ENCODE peak calls at places on chromosomes 13 and 19, in seven cellular contexts. J, G, H, E, C, P and Q are unnamed samples. For H3K4me1, the result is how much of the 10 kb centered on the place peaks cover.

GRCh38 chr19:14804755-14805154 is 26.4 kb upstream of the ADGRE2 start:
- DNase-seq in J (no peak), G (no peak), H (no peak), E (no peak), C (no peak), P (no peak), Q (no peak)

GRCh38 chr19:29735821-29736220 is 20.8 kb upstream of the C19orf12 start:
- DNase-seq in J (no peak), G (no peak), H (no peak), E (no peak), C (no peak), P (no peak), Q (no peak)

GRCh38 chr19:15015946-15016542 is 33.2 kb upstream of the CASP14 start:
- DNase-seq in J (peak), G (no peak), H (peak), E (peak), C (no peak), P (peak), Q (no peak)

GRCh38 chr19:1992759-1993260 is 22.7 kb downstream of the BTBD2 start:
- DNase-seq in J (no peak), G (no peak), H (peak), E (peak), C (no peak), P (peak), Q (no peak)

GRCh38 chr19:38199340-38199739 is 24.7 kb downstream of the DPF1 start:
- DNase-seq in J (no peak), G (no peak), H (no peak), E (no peak), C (no peak), P (no peak), Q (no peak)

GRCh38 chr13:31638577-31638976 is 100.7 kb upstream of the RXFP2 start:
- DNase-seq in J (no peak), G (peak), H (peak), E (no peak), C (no peak), P (no peak), Q (no peak)

GRCh38 chr19:49930483-49931011 is 1.2 kb upstream of the NUP62 start:
- DNase-seq in J (no peak), G (no peak), H (peak), E (peak), C (no peak), P (peak), Q (peak)

GRCh38 chr19:51546107-51546649 is 14.7 kb upstream of the SIGLEC6 start:
- DNase-seq in J (no peak), G (no peak), H (no peak), E (no peak), C (no peak), P (no peak), Q (no peak)

DNA sequence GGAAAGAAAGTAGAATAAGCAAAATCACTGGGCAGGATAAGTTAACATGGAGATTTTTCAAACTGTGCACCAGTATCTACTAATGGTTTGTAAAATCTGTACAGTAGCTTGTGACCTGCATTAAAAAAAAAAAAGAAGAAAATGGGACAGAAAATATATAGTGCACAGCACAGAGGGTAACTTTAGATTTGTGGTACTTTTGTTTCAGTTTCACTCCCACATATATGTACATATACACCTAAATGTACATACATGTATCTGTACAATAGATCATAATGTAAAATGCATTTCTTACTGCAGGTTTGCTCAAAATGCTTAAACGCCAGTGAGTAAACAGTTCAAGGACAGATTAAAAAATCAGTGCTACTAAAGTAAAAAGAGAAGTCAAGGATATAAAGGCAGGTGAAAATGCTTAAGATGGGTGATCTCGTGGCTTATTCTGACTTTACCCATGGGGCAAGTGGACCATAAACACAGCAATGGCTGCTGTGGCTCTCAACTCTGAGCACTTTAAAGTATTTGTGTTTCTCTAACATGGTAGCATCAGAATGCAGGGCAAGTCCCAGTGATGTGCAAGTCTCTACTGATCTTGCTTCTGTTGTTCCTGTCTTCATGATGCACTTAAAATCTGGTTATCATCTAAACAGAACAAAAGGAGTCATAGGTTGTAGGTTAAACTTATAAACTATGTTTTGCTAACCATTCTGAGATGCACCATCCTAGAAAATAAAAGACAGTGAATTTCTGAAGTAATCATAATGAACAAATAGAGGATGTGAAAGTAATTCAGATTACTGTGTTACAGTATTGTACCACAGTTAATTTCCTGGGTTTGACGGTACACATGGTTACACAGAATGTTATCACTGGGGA is 112.3 kb downstream of the MIPEP start:
- DNase-seq in J (no peak), G (no peak), H (no peak), E (no peak), C (no peak), P (peak), Q (no peak)
- H3K27ac ChIP-seq in J (no peak), G (peak), H (no peak), E (no peak), C (no peak), P (peak), Q (no peak)

DNA sequence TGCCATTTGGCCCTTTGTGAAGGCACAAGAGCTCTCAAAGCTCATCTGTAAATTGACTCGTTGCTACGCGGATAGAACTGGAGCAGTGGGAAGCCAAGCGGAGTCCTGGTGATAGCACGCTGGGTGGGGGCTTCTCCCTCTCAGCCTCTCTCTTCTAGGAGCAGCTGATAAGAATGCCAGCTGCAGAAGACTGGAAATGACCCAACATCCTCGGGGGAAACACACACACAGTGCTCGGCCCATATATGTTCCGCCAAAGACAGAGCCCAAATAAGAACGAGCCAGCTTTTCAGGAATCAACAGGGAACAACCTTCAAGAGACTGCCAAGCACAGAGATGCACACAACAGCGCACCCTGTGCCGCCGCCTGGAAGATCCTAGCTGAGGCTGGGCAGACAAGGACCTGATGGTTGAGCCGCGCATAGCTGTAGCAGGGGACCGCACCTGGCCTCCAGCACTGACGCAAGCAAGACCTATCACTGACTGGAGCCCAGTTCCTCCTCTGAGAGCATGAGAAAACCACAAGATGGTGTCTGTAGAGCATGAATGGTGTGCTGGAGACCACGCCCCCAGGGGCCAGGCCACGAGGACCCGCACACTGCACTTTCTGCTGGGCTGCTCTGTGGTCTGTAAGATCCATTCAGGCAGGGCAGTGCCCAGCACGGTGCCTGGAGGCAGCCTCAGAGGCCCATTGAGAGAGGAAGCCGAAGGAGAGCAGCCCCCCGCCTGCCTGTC is 16.0 kb upstream of the SLC35E1 start:
- DNase-seq in J (peak), G (peak), H (no peak), E (peak), C (no peak), P (peak), Q (no peak)
- H3K4me1 ChIP-seq in J (half or more), G (under half), H (under half), E (half or more), C (under half), P (half or more), Q (under half)

DNA sequence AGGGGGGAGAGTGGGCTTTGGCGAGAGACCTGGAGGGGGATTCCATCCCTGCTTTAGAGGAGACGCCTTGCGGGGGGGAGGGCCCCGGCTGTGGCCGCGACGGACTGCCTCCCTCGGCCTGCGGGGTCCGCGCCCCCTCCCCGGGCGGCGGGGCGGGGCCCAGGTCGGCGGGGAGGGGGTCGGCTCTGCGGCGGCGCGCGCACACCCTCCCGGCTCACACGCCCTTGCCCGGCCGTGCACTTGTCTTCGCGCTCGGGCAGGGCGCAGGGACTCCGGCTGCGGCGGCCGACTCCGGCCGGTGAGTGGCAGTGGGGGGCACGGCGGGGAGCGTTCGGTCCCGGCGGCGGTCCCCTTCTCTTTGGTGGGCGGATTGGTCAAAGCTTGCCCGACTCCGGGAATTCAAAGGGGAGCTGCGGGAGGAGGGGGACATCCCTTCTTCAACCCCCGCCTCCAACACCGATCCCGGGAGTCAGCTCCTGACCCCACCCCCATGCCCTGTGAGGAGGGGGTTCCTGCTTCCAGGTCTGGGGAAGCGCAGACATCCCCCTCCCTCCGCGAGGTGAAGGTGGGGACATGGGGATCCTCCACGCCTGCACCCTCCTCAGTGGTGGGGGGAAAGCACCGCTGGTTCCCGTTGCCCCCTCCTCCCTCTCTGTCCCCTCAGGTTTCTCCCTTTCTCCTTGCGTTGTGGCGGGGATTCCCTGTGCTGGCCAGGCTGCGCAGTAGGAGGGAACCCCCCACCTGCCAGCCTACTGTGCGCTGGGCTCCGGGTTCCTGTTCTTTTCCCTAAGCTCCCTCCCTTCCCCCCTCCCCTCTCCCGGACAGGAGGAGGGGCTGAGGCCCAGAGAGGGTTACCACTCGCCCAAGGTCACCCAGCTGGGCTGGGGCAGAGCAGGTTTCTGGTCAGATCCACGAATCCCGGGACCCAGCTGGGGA is 14.6 kb upstream of the KCNN1 start:
- DNase-seq in J (peak), G (no peak), H (no peak), E (peak), C (no peak), P (no peak), Q (no peak)
- H3K4me3 ChIP-seq in J (peak), G (no peak), H (no peak), E (peak), C (no peak), P (no peak), Q (no peak)

DNA sequence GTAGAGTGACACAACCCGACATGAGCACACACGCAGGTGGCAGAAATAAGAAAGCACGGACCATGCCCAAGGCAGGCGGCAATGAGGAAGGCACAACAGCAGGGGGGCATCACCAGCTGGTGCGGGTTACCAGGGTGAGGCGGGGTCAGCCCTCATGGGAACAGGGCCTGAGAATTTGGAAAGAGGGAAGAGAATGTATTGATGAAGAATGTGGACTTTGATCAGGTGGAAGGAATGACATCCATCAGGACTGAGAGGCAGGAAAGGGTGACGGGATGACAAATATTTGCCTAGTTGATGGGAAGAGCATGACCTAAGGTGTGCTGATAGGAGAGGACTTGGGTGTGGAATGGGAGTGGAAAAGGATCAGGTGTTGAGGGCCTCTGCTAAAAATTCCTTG is 177.5 kb downstream of the ABCC4 start:
- DNase-seq in J (no peak), G (no peak), H (no peak), E (no peak), C (no peak), P (no peak), Q (no peak)
- H3K27ac ChIP-seq in J (no peak), G (no peak), H (no peak), E (no peak), C (no peak), P (no peak), Q (no peak)

DNA sequence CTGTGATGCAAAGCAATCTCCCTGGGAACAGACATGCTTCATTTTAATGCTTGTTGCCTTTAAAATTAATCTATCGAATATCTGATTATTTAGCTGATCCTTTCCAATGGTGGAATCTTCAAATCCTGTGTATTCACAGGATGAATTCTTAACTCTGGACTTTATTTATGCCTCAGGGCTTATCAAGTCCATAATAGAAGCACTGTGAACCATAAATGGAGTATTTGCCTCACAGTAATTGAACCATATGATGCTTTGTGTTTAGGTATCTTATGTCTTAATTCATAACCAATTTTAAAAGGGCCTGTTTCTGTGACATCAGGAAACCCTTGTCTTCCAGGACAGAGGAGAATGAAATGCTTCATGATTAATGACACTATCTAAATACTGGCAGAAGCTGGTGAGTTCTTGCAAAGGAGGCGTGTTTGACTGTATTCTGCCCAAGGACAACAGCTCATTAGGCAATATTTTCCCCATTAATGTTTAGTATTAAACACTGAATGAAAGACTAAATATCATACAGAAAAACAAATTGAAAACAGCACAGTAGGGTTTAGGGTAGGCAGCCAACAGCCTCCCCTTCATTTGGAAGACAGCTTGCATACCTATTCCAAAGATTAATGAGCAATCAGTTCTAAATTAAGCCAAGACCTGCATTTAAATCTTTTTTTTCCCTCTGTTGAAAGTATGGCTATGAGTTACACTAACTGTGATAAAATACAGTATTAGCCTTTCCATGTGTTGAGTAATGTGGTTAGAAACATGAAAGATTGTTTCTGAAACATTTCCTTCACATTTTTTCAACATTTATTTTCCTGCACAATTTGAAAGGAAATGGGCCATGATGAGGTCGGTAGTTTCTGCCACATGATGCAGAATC is 709.4 kb downstream of the PCDH9 start:
- DNase-seq in J (no peak), G (no peak), H (no peak), E (no peak), C (no peak), P (no peak), Q (no peak)
- H3K4me1 ChIP-seq in J (under half), G (under half), H (under half), E (under half), C (under half), P (under half), Q (under half)

GRCh38 chr19:16074488-16075365 is 1.6 kb upstream of the TPM4 start:
- DNase-seq in J (no peak), G (no peak), H (no peak), E (no peak), C (peak), P (no peak), Q (peak)

GRCh38 chr19:16075430-16076153 is 703 bp upstream of the TPM4 start:
- DNase-seq in J (no peak), G (no peak), H (no peak), E (no peak), C (peak), P (no peak), Q (peak)

GRCh38 chr19:16078311-16078758 is 2.0 kb downstream of the TPM4 start:
- DNase-seq in J (peak), G (peak), H (peak), E (no peak), C (peak), P (peak), Q (peak)

GRCh38 chr19:16076958-16077611 is 790 bp downstream of the TPM4 start:
- DNase-seq in J (peak), G (no peak), H (peak), E (peak), C (peak), P (peak), Q (peak)

GRCh38 chr19:16076154-16076957 is at the start of gene TPM4:
- DNase-seq in J (peak), G (peak), H (peak), E (peak), C (peak), P (peak), Q (peak)
- H3K4me3 ChIP-seq in J (peak), G (peak), H (peak), E (peak), C (peak), P (peak), Q (peak)

GRCh38 chr13:52104624-52105023 is 24.2 kb downstream of the NEK5 start:
- DNase-seq in J (no peak), G (peak), H (peak), E (no peak), C (no peak), P (no peak), Q (no peak)
- H3K27ac ChIP-seq in J (no peak), G (no peak), H (no peak), E (no peak), C (no peak), P (no peak), Q (no peak)

DNA sequence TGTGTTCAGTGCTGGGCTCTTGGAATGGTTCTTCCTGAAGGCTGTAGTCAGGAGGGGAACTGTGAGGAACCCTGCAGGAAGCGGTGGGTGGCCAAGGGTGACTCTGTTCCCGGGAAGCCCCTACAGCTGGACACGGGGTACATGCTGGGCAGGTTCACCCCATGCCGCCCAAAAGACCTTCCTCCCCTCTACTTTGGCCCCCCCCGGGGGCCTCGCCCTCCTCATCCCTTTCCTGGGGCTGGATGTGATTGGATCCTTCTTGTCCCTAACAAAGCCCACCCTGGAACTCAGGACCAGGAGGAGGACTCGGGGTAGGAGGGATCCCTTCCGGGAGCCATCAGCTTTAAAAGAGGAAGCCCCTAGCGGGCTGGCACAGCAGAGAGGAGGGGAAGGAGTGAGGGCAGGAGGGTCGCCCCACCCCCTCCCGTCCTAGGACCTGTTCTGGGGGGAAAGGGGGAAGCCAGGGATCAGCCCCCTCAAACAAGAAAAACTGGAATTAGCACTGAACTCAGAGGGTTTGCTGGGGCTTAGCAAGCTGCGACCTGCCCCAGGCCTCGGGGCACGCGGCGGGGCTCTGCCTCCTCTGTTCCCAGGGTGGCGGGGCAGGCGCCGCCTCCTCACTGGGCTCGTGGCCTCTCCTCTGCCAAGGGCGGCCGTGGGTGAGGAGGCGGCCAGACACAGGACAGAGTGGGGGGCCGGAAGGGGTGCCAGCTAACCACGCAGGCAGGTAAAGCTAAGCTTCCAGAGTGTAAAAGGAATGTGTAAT is 4.0 kb downstream of the CEBPA start:
- DNase-seq in J (no peak), G (no peak), H (no peak), E (peak), C (peak), P (no peak), Q (no peak)
- H3K4me1 ChIP-seq in J (under half), G (under half), H (under half), E (under half), C (under half), P (under half), Q (under half)

DNA sequence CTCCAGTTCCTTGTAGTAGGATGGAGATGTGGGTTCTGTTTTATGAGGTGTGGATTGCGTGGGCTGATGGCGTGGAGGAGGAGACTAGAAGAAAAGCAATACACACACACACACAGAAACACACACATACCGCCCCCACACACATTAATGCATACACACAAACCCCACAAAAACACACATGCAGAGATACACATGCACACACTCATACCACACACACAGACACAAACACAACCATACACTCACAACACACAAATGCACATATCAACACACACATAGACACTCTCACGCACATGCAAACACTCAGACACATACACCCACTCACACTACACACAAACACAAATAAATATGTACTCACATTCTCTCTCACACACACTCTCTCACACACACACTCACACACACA is 75.7 kb upstream of the UBL3 start:
- DNase-seq in J (no peak), G (no peak), H (no peak), E (no peak), C (no peak), P (no peak), Q (no peak)
- H3K4me3 ChIP-seq in J (no peak), G (no peak), H (no peak), E (no peak), C (no peak), P (no peak), Q (no peak)